ENCODE peak calls at places on chromosomes 5 and 9, in four cellular contexts. T, C, W and I are unnamed samples.

GRCh38 chr9:117744856-117745389 is 40.7 kb downstream of the TLR4 start:
- DNase-seq in T (no peak), C (no peak), W (no peak), I (peak; percentile 36)

GRCh38 chr9:74985041-74985440 is 32.3 kb upstream of the C9orf40 start:
- DNase-seq in T (no peak), C (no peak), W (no peak), I (no peak)

GRCh38 chr5:156474251-156474650 is 147.3 kb downstream of the SGCD start:
- DNase-seq in T (no peak), C (no peak), W (no peak), I (no peak)

GRCh38 chr5:150598821-150599273 is 41.6 kb upstream of the SYNPO start:
- DNase-seq in T (no peak), C (no peak), W (no peak), I (no peak)

GRCh38 chr5:52692618-52693017 is 95.1 kb upstream of the ITGA1 start:
- DNase-seq in T (no peak), C (no peak), W (no peak), I (no peak)

GRCh38 chr5:45796959-45797553 is 100.9 kb upstream of the HCN1 start:
- DNase-seq in T (peak; percentile 5), C (no peak), W (peak; percentile 37), I (no peak)

GRCh38 chr5:65305913-65306312 is 175.8 kb downstream of the ADAMTS6 start:
- DNase-seq in T (no peak), C (peak; percentile 29), W (no peak), I (no peak)

GRCh38 chr5:95858023-95858461 is 35.5 kb upstream of the GLRX start:
- DNase-seq in T (no peak), C (peak; percentile 32), W (no peak), I (no peak)

GRCh38 chr5:10679336-10679988 is 81.6 kb downstream of the DAP start:
- DNase-seq in T (no peak), C (no peak), W (no peak), I (no peak)

GRCh38 chr5:131854134-131854533 is 57.3 kb upstream of the FNIP1 start:
- DNase-seq in T (no peak), C (no peak), W (no peak), I (no peak)

GRCh38 chr5:109767184-109767995 is 77.7 kb downstream of the MAN2A1 start:
- DNase-seq in T (no peak), C (no peak), W (no peak), I (no peak)

GRCh38 chr9:14868418-14868771 is 41.8 kb downstream of the FREM1 start:
- DNase-seq in T (no peak), C (no peak), W (no peak), I (no peak)

GRCh38 chr9:71763752-71764332 is 4.5 kb downstream of the CEMIP2 start:
- DNase-seq in T (no peak), C (no peak), W (no peak), I (no peak)

GRCh38 chr5:13359326-13359725 is 585.2 kb downstream of the DNAH5 start:
- DNase-seq in T (no peak), C (no peak), W (no peak), I (no peak)

GRCh38 chr5:128199104-128199503 is 115.5 kb downstream of the SLC12A2 start:
- DNase-seq in T (peak; percentile 47), C (no peak), W (no peak), I (no peak)

GRCh38 chr5:102863058-102863457 is 108.0 kb downstream of the PAM start:
- DNase-seq in T (no peak), C (no peak), W (no peak), I (no peak)

GRCh38 chr5:67160985-67161384 is 35.6 kb downstream of the CD180 start:
- DNase-seq in T (peak; percentile 58), C (no peak), W (no peak), I (no peak)

GRCh38 chr5:43192558-43193170 is 639 bp downstream of the NIM1K start:
- DNase-seq in T (no peak), C (no peak), W (no peak), I (no peak)

DNA sequence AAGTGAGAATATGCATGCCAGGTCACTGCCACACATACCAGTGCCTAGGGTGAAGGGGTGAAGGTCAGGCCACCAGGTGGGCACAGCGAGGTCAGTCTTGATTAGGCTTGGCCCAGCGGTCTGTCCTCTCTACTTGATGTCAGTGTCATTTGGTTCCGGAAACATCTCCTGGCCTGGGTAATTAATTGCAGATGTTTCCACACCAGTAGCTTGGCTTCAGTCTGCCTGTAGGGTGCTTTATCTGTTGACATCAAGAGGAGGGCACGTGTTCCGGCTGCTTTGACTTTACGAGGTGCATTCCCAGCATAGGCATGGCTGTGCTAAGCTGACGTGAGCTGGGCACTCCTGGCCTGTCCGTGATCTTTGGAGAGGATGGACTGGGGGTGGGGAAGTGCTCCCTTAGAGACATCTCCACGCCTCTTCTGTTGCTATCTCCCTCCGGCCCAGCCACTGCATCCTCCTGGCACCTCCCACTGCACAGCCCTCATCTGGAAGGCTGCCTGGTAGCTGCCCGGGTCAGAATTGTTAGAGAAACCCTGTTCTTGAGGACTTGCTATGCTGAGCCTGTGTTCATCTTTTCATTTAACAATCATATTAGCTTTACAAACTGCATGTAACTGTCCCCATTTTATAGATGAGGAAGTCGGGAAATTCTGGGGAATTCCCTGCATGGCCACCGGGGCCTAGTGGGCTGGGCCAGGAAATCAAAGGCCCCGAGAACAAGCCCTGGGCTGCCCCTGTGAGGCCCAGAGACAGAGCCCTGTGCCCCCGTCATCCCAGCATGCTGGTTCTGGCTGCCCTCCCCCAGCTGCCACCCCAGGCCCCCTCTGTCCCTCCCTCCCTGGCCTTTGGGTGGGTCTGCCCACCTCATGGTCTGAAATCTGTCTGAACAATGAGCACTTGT is 29.1 kb downstream of the JADE2 start:
- DNase-seq in T (peak; percentile 96), C (no peak), W (no peak), I (no peak)
- TF ChIP-seq HMGXB4 in T (no peak), C (no peak), W (no peak), I (no peak)

GRCh38 chr9:131396626-131397025 is 2.7 kb downstream of the PRRC2B start:
- DNase-seq in T (no peak), C (no peak), W (peak; percentile 4), I (no peak)

GRCh38 chr9:131399972-131400371 is 6.1 kb downstream of the PRRC2B start:
- DNase-seq in T (no peak), C (no peak), W (peak; percentile 5), I (no peak)

GRCh38 chr9:131397100-131397790 is 3.4 kb downstream of the PRRC2B start:
- DNase-seq in T (no peak), C (no peak), W (peak; percentile 7), I (no peak)

GRCh38 chr9:131395745-131396479 is 2.0 kb downstream of the PRRC2B start:
- DNase-seq in T (no peak), C (no peak), W (peak; percentile 5), I (no peak)

GRCh38 chr9:131398204-131398603 is 4.3 kb downstream of the PRRC2B start:
- DNase-seq in T (no peak), C (no peak), W (peak; percentile 4), I (no peak)
- TF ChIP-seq HMGXB4 in T (no peak), C (no peak), W (no peak), I (no peak)

GRCh38 chr5:111681414-111681790 is 75.6 kb downstream of the NREP start:
- DNase-seq in T (no peak), C (no peak), W (no peak), I (no peak)
- TF ChIP-seq HMGXB4 in T (no peak), C (no peak), W (no peak), I (no peak)

DNA sequence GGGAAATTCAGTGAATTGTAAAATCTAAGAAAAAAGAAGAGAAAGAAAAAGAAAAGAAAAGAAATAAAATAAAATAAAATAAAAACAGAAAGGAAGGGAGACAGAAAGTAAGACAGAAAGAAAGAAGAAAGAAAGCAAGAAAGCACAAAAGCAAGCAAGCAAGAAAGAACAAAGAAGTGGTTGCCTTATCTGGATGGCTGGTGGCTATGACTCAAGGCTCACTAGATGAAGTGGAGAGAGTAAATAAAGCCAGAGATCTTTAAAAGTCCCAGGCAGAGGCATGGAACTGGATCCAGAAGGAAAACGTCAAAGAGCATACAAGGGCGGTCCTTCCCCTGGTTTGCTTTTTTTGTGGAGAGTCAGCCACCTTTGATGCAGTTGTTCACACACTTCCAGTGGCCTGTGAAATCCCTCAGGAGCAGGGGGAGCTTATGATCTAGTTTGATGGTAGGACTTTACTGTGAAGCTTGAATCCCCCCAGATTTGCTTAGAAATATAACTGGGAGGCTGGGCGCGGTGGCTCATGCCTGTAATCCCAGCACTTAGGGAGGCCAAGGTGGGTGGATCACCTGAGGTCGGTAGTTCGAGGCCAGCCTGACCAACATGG is 176.7 kb upstream of the HMHB1 start:
- DNase-seq in T (peak; percentile 71), C (peak; percentile 75), W (no peak), I (no peak)
- TF ChIP-seq HMGXB4 in T (no peak), C (no peak), W (no peak), I (no peak)